ENCODE peak calls at places on chromosomes 2 and 18, in seven cellular contexts. S, H, C, Z, X, T and M are unnamed samples. For H3K9me3, the result is how much of the 10 kb centered on the place peaks cover.

GRCh38 chr2:182148344-182148743 is 162.7 kb downstream of the PPP1R1C start:
- DNase-seq in S (no peak), H (no peak), C (no peak), Z (no peak), X (no peak), T (no peak), M (no peak)

GRCh38 chr2:178205853-178206516 is 11.7 kb downstream of the OSBPL6 start:
- DNase-seq in S (no peak), H (no peak), C (no peak), Z (no peak), X (no peak), T (no peak), M (no peak)

GRCh38 chr2:109455731-109456691 is 157.8 kb downstream of the SEPTIN10 start:
- DNase-seq in S (no peak), H (no peak), C (no peak), Z (no peak), X (peak), T (no peak), M (no peak)

GRCh38 chr2:241937297-241937696 is 67.8 kb downstream of the RTP5 start:
- DNase-seq in S (no peak), H (no peak), C (peak), Z (no peak), X (no peak), T (no peak), M (no peak)

GRCh38 chr2:114066186-114066747 is 176.4 kb downstream of the ACTR3 start:
- DNase-seq in S (no peak), H (no peak), C (no peak), Z (peak), X (no peak), T (no peak), M (no peak)

GRCh38 chr2:143960177-143960576 is 559.7 kb downstream of the ZEB2 start:
- DNase-seq in S (no peak), H (no peak), C (no peak), Z (no peak), X (no peak), T (no peak), M (no peak)

GRCh38 chr18:38420611-38421010 is 855.0 kb upstream of the CELF4 start:
- DNase-seq in S (no peak), H (no peak), C (no peak), Z (no peak), X (no peak), T (no peak), M (no peak)

GRCh38 chr2:220396287-220396686 is 768.9 kb downstream of the SLC4A3 start:
- DNase-seq in S (no peak), H (no peak), C (no peak), Z (no peak), X (no peak), T (no peak), M (no peak)

GRCh38 chr2:189152476-189152875 is 27.1 kb downstream of the COL5A2 start:
- DNase-seq in S (no peak), H (no peak), C (no peak), Z (no peak), X (no peak), T (no peak), M (no peak)

GRCh38 chr2:197810490-197810889 is 6.1 kb downstream of the PLCL1 start:
- DNase-seq in S (no peak), H (no peak), C (no peak), Z (no peak), X (no peak), T (no peak), M (no peak)

GRCh38 chr2:61220768-61221167 is 58.8 kb downstream of the C2orf74 start:
- DNase-seq in S (no peak), H (no peak), C (no peak), Z (no peak), X (no peak), T (no peak), M (no peak)

GRCh38 chr2:55519908-55520885 is 679 bp downstream of the CFAP36 start:
- DNase-seq in S (peak), H (peak), C (no peak), Z (peak), X (no peak), T (peak), M (no peak)

GRCh38 chr2:58204195-58204959 is 36.7 kb downstream of the FANCL start:
- DNase-seq in S (no peak), H (peak), C (no peak), Z (no peak), X (no peak), T (no peak), M (no peak)

GRCh38 chr2:135845257-135845656 is 8.3 kb upstream of the LCT start:
- DNase-seq in S (no peak), H (no peak), C (no peak), Z (no peak), X (no peak), T (no peak), M (no peak)

GRCh38 chr18:77366725-77367641 is 117.3 kb downstream of the GALR1 start:
- DNase-seq in S (no peak), H (no peak), C (no peak), Z (no peak), X (no peak), T (peak), M (no peak)

GRCh38 chr2:2158915-2159314 is 172.2 kb downstream of the MYT1L start:
- DNase-seq in S (no peak), H (no peak), C (no peak), Z (no peak), X (no peak), T (no peak), M (no peak)

GRCh38 chr18:54296017-54296416 is 26.7 kb downstream of the POLI start:
- DNase-seq in S (no peak), H (peak), C (no peak), Z (no peak), X (no peak), T (no peak), M (no peak)

GRCh38 chr18:702957-703659 is 9.3 kb downstream of the ENOSF1 start:
- DNase-seq in S (no peak), H (peak), C (peak), Z (peak), X (no peak), T (no peak), M (no peak)

GRCh38 chr2:228657807-228658402 is 476.4 kb upstream of the SPHKAP start:
- DNase-seq in S (no peak), H (no peak), C (no peak), Z (no peak), X (no peak), T (no peak), M (no peak)

GRCh38 chr18:23229472-23229871 is 94.2 kb downstream of the CABLES1 start:
- DNase-seq in S (no peak), H (no peak), C (no peak), Z (no peak), X (no peak), T (no peak), M (no peak)

GRCh38 chr2:1600191-1601063 is 143.9 kb downstream of the PXDN start:
- DNase-seq in S (no peak), H (no peak), C (no peak), Z (no peak), X (no peak), T (no peak), M (no peak)

GRCh38 chr2:71223767-71224333 is 3.1 kb downstream of the PAIP2B start:
- DNase-seq in S (no peak), H (peak), C (peak), Z (no peak), X (peak), T (peak), M (peak)

GRCh38 chr2:201621293-201621999 is 21.9 kb downstream of the TMEM237 start:
- DNase-seq in S (no peak), H (peak), C (no peak), Z (no peak), X (no peak), T (no peak), M (no peak)

GRCh38 chr2:106638043-106638442 is 150.9 kb downstream of the CD8B2 start:
- DNase-seq in S (no peak), H (no peak), C (no peak), Z (no peak), X (no peak), T (no peak), M (no peak)

GRCh38 chr2:73156539-73157124 is 43.9 kb upstream of the RAB11FIP5 start:
- DNase-seq in S (peak), H (peak), C (peak), Z (no peak), X (peak), T (peak), M (no peak)

GRCh38 chr2:219704878-219705277 is 77.4 kb downstream of the SLC4A3 start:
- DNase-seq in S (no peak), H (no peak), C (no peak), Z (no peak), X (no peak), T (no peak), M (no peak)

GRCh38 chr2:211745295-211746097 is 793.1 kb downstream of the ERBB4 start:
- DNase-seq in S (peak), H (peak), C (peak), Z (no peak), X (no peak), T (peak), M (no peak)

GRCh38 chr2:197539734-197540133 is 23.9 kb downstream of the MOB4 start:
- DNase-seq in S (no peak), H (no peak), C (no peak), Z (no peak), X (no peak), T (no peak), M (no peak)

GRCh38 chr2:150606380-150607060 is 119.1 kb upstream of the RND3 start:
- DNase-seq in S (no peak), H (no peak), C (no peak), Z (no peak), X (no peak), T (no peak), M (no peak)
- H3K9me3 ChIP-seq in S (under half), H (under half), C (under half), Z (under half), X (under half), T (under half), M (under half)

GRCh38 chr2:44897406-44897805 is 44.1 kb upstream of the SIX3 start:
- DNase-seq in S (no peak), H (no peak), C (no peak), Z (no peak), X (no peak), T (no peak), M (no peak)

GRCh38 chr2:44889118-44889517 is 52.4 kb upstream of the SIX3 start:
- DNase-seq in S (no peak), H (no peak), C (no peak), Z (no peak), X (no peak), T (no peak), M (no peak)

GRCh38 chr2:44894058-44894457 is 47.4 kb upstream of the SIX3 start:
- DNase-seq in S (no peak), H (no peak), C (no peak), Z (no peak), X (no peak), T (no peak), M (no peak)

DNA sequence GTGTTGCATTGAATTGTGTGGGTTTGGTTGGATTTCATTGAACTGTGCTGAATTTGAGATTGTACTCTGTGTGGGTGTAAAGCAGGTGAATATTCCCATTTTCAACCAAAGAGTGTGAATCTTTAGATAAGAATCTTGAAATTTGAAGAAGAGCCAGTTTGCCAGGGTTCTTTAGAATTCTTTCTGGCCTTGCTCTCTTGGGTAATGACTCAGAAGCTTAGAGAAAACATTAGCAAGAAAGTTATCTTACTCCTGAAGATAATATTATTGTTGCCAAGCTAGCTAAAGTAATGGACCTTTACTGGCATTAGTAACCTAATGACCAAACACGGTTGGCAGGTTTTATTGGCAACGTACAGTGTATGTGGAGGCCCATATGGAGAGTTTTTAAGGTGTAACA is 46.4 kb upstream of the SIX3 start:
- DNase-seq in S (no peak), H (no peak), C (no peak), Z (no peak), X (no peak), T (no peak), M (no peak)
- TF ChIP-seq POLR2AphosphoS5 in S (no peak), H (no peak), C (no peak), Z (no peak), X (no peak), T (no peak), M (no peak)

DNA sequence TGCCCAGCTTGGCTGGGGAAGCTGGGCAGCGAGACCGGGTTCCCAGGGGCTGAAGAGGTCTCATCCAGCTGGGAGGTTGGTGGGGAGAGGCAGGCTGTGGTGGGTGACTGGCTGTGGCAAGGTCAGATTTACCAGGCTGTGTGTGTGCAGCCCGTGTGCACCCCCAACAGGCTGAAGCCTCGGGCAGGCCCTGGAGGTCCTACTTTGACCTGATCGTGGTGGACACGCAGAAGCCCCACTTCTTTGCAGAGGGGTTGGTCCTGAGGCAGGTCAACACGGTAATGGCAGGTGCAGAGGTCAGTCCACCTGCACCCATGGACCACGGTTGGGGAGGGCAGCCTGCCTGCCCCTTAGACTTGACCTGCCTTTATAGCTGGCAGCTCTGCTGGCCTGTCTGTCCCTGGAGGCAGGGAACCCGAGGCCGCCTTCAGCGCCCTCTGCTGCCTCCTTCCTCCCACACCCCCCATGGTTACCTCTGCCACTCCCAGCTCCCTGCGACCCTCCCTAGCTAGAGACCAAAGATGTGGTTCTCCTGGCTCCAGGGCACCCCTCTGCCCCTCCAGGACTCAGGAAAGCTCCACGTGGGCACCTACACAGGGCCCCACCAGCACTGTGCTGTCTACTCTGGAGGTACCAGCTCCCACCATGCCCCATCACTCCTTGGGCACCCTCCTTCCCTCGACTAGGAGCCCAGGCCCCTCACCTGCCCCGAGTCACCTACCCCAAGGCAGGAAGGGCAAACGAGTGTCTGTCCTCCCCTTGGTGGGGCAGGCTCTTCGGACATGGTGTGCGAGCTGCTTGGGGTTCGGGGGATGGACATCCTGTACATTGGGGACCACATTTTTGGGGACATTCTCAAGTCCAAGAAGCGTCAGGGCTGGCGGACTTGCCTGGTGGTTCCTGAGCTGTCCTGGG is 4.0 kb downstream of the NT5DC4 start:
- DNase-seq in S (peak), H (no peak), C (no peak), Z (peak), X (no peak), T (no peak), M (no peak)
- TF ChIP-seq CTCF in S (peak), H (peak), C (no peak), Z (no peak), X (no peak), T (no peak), M (no peak)

GRCh38 chr2:27571197-27571596 is 11.6 kb upstream of the ZNF512 start:
- DNase-seq in S (no peak), H (no peak), C (no peak), Z (peak), X (no peak), T (no peak), M (no peak)

GRCh38 chr2:27572439-27572838 is 10.4 kb upstream of the ZNF512 start:
- DNase-seq in S (no peak), H (no peak), C (no peak), Z (no peak), X (no peak), T (no peak), M (no peak)

GRCh38 chr2:27571681-27572080 is 11.2 kb upstream of the ZNF512 start:
- DNase-seq in S (no peak), H (no peak), C (no peak), Z (no peak), X (no peak), T (no peak), M (no peak)

GRCh38 chr2:27573452-27573851 is 9.4 kb upstream of the ZNF512 start:
- DNase-seq in S (no peak), H (no peak), C (no peak), Z (no peak), X (no peak), T (no peak), M (no peak)

DNA sequence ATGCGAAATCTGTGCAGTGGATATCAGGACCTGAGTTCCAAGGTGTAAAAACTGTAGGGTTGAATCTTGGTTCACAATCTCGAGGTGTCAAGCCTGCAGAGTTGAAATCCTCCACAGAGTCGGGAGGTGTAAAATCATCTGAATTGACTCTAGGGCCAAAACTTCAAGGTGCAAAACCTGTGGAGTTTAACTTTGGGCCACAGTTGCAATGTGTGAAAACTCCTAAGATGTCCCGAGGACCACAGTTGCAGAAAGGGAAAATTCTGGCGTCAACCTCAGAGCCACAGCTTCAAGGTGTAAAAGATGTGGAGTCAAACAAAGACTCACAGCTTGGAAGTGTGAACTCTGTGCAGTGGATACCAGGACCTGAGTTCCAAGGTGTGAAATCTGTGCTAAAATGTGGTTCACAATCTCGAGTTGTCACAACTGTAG is 9.8 kb upstream of the ZNF512 start:
- DNase-seq in S (no peak), H (no peak), C (no peak), Z (peak), X (no peak), T (no peak), M (no peak)
- H3K9me3 ChIP-seq in S (under half), H (under half), C (half or more), Z (under half), X (under half), T (under half), M (under half)

GRCh38 chr2:99656938-99657337 is 167.1 kb upstream of the REV1 start:
- DNase-seq in S (no peak), H (no peak), C (no peak), Z (no peak), X (no peak), T (no peak), M (no peak)
- TF ChIP-seq POLR2AphosphoS5 in S (no peak), H (no peak), C (no peak), Z (no peak), X (no peak), T (no peak), M (no peak)

DNA sequence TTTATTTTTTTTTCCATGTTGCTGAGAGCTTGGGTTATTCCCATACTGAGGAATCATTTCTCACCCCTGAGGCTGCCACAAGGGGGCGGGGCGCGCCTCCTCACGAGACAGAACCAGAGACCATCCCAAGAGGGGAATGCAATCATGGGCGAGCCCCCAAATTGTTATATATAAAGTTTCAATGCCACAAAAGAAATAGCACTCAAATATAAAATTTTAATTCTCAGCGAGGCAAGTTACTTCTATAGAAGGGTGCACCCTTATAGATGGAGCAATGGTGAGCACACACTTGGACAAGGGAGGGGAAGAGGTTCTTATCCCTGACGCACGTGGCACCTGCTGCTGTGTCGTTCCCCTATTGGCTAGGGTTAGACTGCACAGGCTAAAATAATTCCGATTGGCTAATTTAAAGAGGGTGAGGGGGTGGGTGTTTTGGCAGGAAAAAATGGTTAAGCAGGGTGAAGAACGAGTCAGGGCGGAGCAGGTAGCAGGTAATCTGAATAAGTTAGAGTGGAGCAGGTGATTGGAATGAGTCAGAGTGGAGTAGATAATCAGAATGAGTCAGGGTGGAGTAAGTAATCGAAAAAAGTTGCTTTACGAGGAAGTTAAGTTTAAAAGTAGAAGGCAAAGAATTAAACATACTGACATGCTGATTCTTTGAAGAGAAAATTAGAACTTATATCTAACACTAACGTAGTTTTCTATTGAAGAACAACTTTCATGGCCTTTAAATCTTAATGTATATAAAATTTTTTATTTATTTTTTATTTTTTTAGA is 177.5 kb downstream of the MTCL1 start:
- DNase-seq in S (peak), H (peak), C (no peak), Z (no peak), X (no peak), T (no peak), M (no peak)
- TF ChIP-seq CTCF in S (peak), H (peak), C (no peak), Z (no peak), X (no peak), T (no peak), M (no peak)